ENCODE peak calls at places on chromosomes 7 and 10, in ten cellular contexts. M is EH; U is midbrain; E is GM04504; T is stimulated activated CD8-positive, alpha-beta memory T cell treated with anti-CD3 and anti-CD28 coated beads, Interleukin-12 subunit alpha, Interleukin-12 subunit beta, amount 100 ng/mL, for 1 hour; N is hippocampal formation; V is ACHN; R is T-helper 2 cell; C is gastrocnemius medialis; F is stimulated activated CD4-positive, alpha-beta T cell treated with anti-CD3 and anti-CD28 coated beads, Interleukin-1b, Interleukin-23, amount 100 ng/mL, for 48 hours. K is an unnamed sample.

GRCh38 chr7:123879628-123880027 is 34.7 kb downstream of the HYAL4 start:
- DNase-seq in M (no peak), U (no peak), E (no peak), T (no peak), N (no peak), V (no peak), R (no peak), C (no peak), F (no peak), K (no peak)

GRCh38 chr10:13100349-13101294 is 659 bp downstream of the OPTN start:
- DNase-seq in M (peak; percentile 47), U (no peak), E (no peak), T (peak; percentile 3), N (peak; percentile 20), V (peak; percentile 46), R (no peak), C (no peak), F (peak; percentile 20), K (peak; percentile 27)

GRCh38 chr10:35000936-35001335 is 89.2 kb downstream of the CUL2 start:
- DNase-seq in M (peak; percentile 48), U (no peak), E (no peak), T (no peak), N (no peak), V (no peak), R (no peak), C (no peak), F (no peak), K (no peak)

GRCh38 chr10:80487791-80488538 is 33.9 kb downstream of the TSPAN14 start:
- DNase-seq in M (no peak), U (peak; percentile 22), E (no peak), T (peak; percentile 41), N (no peak), V (no peak), R (no peak), C (no peak), F (peak; percentile 60), K (no peak)

GRCh38 chr7:26603631-26604030 is 260.8 kb downstream of the SKAP2 start:
- DNase-seq in M (no peak), U (no peak), E (no peak), T (no peak), N (no peak), V (peak; percentile 96), R (no peak), C (no peak), F (no peak), K (no peak)

GRCh38 chr10:86979296-86979818 is 11.1 kb downstream of the ADIRF start:
- DNase-seq in M (no peak), U (no peak), E (no peak), T (no peak), N (no peak), V (no peak), R (no peak), C (no peak), F (no peak), K (no peak)

GRCh38 chr7:142646274-142646895 is 102.9 kb upstream of the PRSS1 start:
- DNase-seq in M (no peak), U (no peak), E (no peak), T (no peak), N (no peak), V (no peak), R (no peak), C (peak; percentile 26), F (no peak), K (no peak)

GRCh38 chr10:126893841-126894240 is 11.4 kb upstream of the DOCK1 start:
- DNase-seq in M (no peak), U (no peak), E (no peak), T (no peak), N (no peak), V (no peak), R (no peak), C (no peak), F (no peak), K (no peak)

GRCh38 chr10:72682626-72683025 is 9.3 kb upstream of the MCU start:
- DNase-seq in M (peak; percentile 51), U (no peak), E (no peak), T (no peak), N (no peak), V (peak; percentile 48), R (no peak), C (no peak), F (no peak), K (no peak)

GRCh38 chr10:127890935-127891334 is 1.8 kb downstream of the CLRN3 start:
- DNase-seq in M (no peak), U (no peak), E (no peak), T (no peak), N (no peak), V (no peak), R (no peak), C (no peak), F (no peak), K (no peak)

GRCh38 chr10:5584895-5585516 is 60.2 kb downstream of the CALML3 start:
- DNase-seq in M (peak; percentile 98), U (no peak), E (peak; percentile 83), T (no peak), N (no peak), V (no peak), R (no peak), C (no peak), F (no peak), K (no peak)

GRCh38 chr10:101778151-101778780 is 2.4 kb upstream of the FGF8 start:
- DNase-seq in M (no peak), U (no peak), E (no peak), T (no peak), N (no peak), V (no peak), R (no peak), C (no peak), F (no peak), K (no peak)

GRCh38 chr7:1562611-1563051 is 6.6 kb upstream of the TMEM184A start:
- DNase-seq in M (no peak), U (no peak), E (no peak), T (no peak), N (no peak), V (no peak), R (no peak), C (no peak), F (no peak), K (no peak)

GRCh38 chr7:132464740-132465139 is 111.5 kb downstream of the PLXNA4 start:
- DNase-seq in M (peak; percentile 38), U (no peak), E (peak; percentile 5), T (no peak), N (no peak), V (no peak), R (no peak), C (no peak), F (no peak), K (no peak)

GRCh38 chr7:139623518-139623917 is 100.0 kb downstream of the CLEC2L start:
- DNase-seq in M (no peak), U (no peak), E (no peak), T (no peak), N (no peak), V (peak; percentile 17), R (no peak), C (no peak), F (no peak), K (no peak)

GRCh38 chr10:86711957-86712708 is 43.8 kb downstream of the LDB3 start:
- DNase-seq in M (peak; percentile 54), U (peak; percentile 36), E (no peak), T (no peak), N (peak; percentile 54), V (peak; percentile 49), R (no peak), C (peak; percentile 58), F (no peak), K (peak; percentile 67)

GRCh38 chr7:133434246-133434865 is 181.5 kb downstream of the EXOC4 start:
- DNase-seq in M (peak; percentile 52), U (peak; percentile 34), E (peak; percentile 16), T (no peak), N (no peak), V (peak; percentile 48), R (no peak), C (no peak), F (no peak), K (no peak)

GRCh38 chr10:122014652-122015248 is 25.8 kb downstream of the TACC2 start:
- DNase-seq in M (no peak), U (no peak), E (no peak), T (no peak), N (no peak), V (no peak), R (no peak), C (no peak), F (no peak), K (no peak)

GRCh38 chr10:6201511-6201975 is 1.2 kb upstream of the PFKFB3 start:
- DNase-seq in M (peak; percentile 89), U (peak; percentile 53), E (no peak), T (peak; percentile 69), N (peak; percentile 49), V (peak; percentile 60), R (peak; percentile 62), C (peak; percentile 83), F (peak; percentile 91), K (peak; percentile 61)

GRCh38 chr10:34280599-34281374 is 534.3 kb downstream of the PARD3 start:
- DNase-seq in M (peak; percentile 95), U (no peak), E (peak; percentile 92), T (no peak), N (no peak), V (peak; percentile 66), R (no peak), C (peak; percentile 45), F (no peak), K (no peak)

GRCh38 chr10:28236641-28237040 is 66.2 kb downstream of the MPP7 start:
- DNase-seq in M (no peak), U (no peak), E (no peak), T (no peak), N (no peak), V (no peak), R (no peak), C (no peak), F (no peak), K (no peak)